ENCODE peak calls at places on chromosomes 13 and 19, in ten cellular contexts. One of them, this sample, is unnamed.

GRCh38 chr19:36183455-36183741 is 31.1 kb downstream of the ZNF565 start:
- ATAC-seq in left cardiac atrium: peak
- ATAC-seq in lung: no peak
- ATAC-seq in effector memory CD8-positive, alpha-beta T cell: no peak
- ATAC-seq in activated CD4-positive, alpha-beta T cell treated with anti-CD3 and anti-CD28 coated beads for 36 hours: no peak
- ATAC-seq in activated CD8-positive, alpha-beta T cell treated with anti-CD3 and anti-CD28 coated beads for 36 hours: no peak
- ATAC-seq in omental fat pad: no peak
- ATAC-seq in T-cell: no peak
- ATAC-seq in CD4-positive, CD25-positive, alpha-beta regulatory T cell: no peak
- ATAC-seq in DND-41: no peak
- ATAC-seq in this sample: no peak

GRCh38 chr19:12752056-12752781 is 628 bp downstream of the BEST2 start:
- ATAC-seq in left cardiac atrium: no peak
- ATAC-seq in lung: no peak
- ATAC-seq in effector memory CD8-positive, alpha-beta T cell: no peak
- ATAC-seq in activated CD4-positive, alpha-beta T cell treated with anti-CD3 and anti-CD28 coated beads for 36 hours: no peak
- ATAC-seq in activated CD8-positive, alpha-beta T cell treated with anti-CD3 and anti-CD28 coated beads for 36 hours: no peak
- ATAC-seq in omental fat pad: no peak
- ATAC-seq in T-cell: no peak
- ATAC-seq in CD4-positive, CD25-positive, alpha-beta regulatory T cell: no peak
- ATAC-seq in DND-41: no peak
- ATAC-seq in this sample: no peak

GRCh38 chr19:18719541-18719940 is 36.1 kb downstream of the CRTC1 start:
- ATAC-seq in left cardiac atrium: peak
- ATAC-seq in lung: no peak
- ATAC-seq in effector memory CD8-positive, alpha-beta T cell: no peak
- ATAC-seq in activated CD4-positive, alpha-beta T cell treated with anti-CD3 and anti-CD28 coated beads for 36 hours: no peak
- ATAC-seq in activated CD8-positive, alpha-beta T cell treated with anti-CD3 and anti-CD28 coated beads for 36 hours: no peak
- ATAC-seq in omental fat pad: no peak
- ATAC-seq in T-cell: no peak
- ATAC-seq in CD4-positive, CD25-positive, alpha-beta regulatory T cell: no peak
- ATAC-seq in DND-41: no peak
- ATAC-seq in this sample: peak

GRCh38 chr13:24075137-24075975 is 85.2 kb upstream of the SPATA13 start:
- ATAC-seq in left cardiac atrium: no peak
- ATAC-seq in lung: no peak
- ATAC-seq in effector memory CD8-positive, alpha-beta T cell: no peak
- ATAC-seq in activated CD4-positive, alpha-beta T cell treated with anti-CD3 and anti-CD28 coated beads for 36 hours: no peak
- ATAC-seq in activated CD8-positive, alpha-beta T cell treated with anti-CD3 and anti-CD28 coated beads for 36 hours: no peak
- ATAC-seq in omental fat pad: no peak
- ATAC-seq in T-cell: no peak
- ATAC-seq in CD4-positive, CD25-positive, alpha-beta regulatory T cell: no peak
- ATAC-seq in DND-41: no peak
- ATAC-seq in this sample: no peak

GRCh38 chr13:111558700-111559088 is 238.3 kb downstream of the TEX29 start:
- ATAC-seq in left cardiac atrium: no peak
- ATAC-seq in lung: no peak
- ATAC-seq in effector memory CD8-positive, alpha-beta T cell: no peak
- ATAC-seq in activated CD4-positive, alpha-beta T cell treated with anti-CD3 and anti-CD28 coated beads for 36 hours: no peak
- ATAC-seq in activated CD8-positive, alpha-beta T cell treated with anti-CD3 and anti-CD28 coated beads for 36 hours: no peak
- ATAC-seq in omental fat pad: no peak
- ATAC-seq in T-cell: no peak
- ATAC-seq in CD4-positive, CD25-positive, alpha-beta regulatory T cell: no peak
- ATAC-seq in DND-41: no peak
- ATAC-seq in this sample: no peak

GRCh38 chr19:17074628-17075034 is 621 bp downstream of the HAUS8 start:
- ATAC-seq in left cardiac atrium: no peak
- ATAC-seq in lung: no peak
- ATAC-seq in effector memory CD8-positive, alpha-beta T cell: no peak
- ATAC-seq in activated CD4-positive, alpha-beta T cell treated with anti-CD3 and anti-CD28 coated beads for 36 hours: no peak
- ATAC-seq in activated CD8-positive, alpha-beta T cell treated with anti-CD3 and anti-CD28 coated beads for 36 hours: no peak
- ATAC-seq in omental fat pad: no peak
- ATAC-seq in T-cell: no peak
- ATAC-seq in CD4-positive, CD25-positive, alpha-beta regulatory T cell: no peak
- ATAC-seq in DND-41: no peak
- ATAC-seq in this sample: no peak

GRCh38 chr13:21046203-21046602 is 15.2 kb downstream of the LATS2 start:
- ATAC-seq in left cardiac atrium: no peak
- ATAC-seq in lung: no peak
- ATAC-seq in effector memory CD8-positive, alpha-beta T cell: no peak
- ATAC-seq in activated CD4-positive, alpha-beta T cell treated with anti-CD3 and anti-CD28 coated beads for 36 hours: no peak
- ATAC-seq in activated CD8-positive, alpha-beta T cell treated with anti-CD3 and anti-CD28 coated beads for 36 hours: no peak
- ATAC-seq in omental fat pad: no peak
- ATAC-seq in T-cell: no peak
- ATAC-seq in CD4-positive, CD25-positive, alpha-beta regulatory T cell: no peak
- ATAC-seq in DND-41: no peak
- ATAC-seq in this sample: no peak

GRCh38 chr19:17090501-17091074 is 15.0 kb downstream of the MYO9B start:
- ATAC-seq in left cardiac atrium: no peak
- ATAC-seq in lung: peak
- ATAC-seq in effector memory CD8-positive, alpha-beta T cell: peak
- ATAC-seq in activated CD4-positive, alpha-beta T cell treated with anti-CD3 and anti-CD28 coated beads for 36 hours: peak
- ATAC-seq in activated CD8-positive, alpha-beta T cell treated with anti-CD3 and anti-CD28 coated beads for 36 hours: peak
- ATAC-seq in omental fat pad: no peak
- ATAC-seq in T-cell: peak
- ATAC-seq in CD4-positive, CD25-positive, alpha-beta regulatory T cell: peak
- ATAC-seq in DND-41: no peak
- ATAC-seq in this sample: no peak

GRCh38 chr13:73222627-73223026 is 163.8 kb downstream of the KLF5 start:
- ATAC-seq in left cardiac atrium: no peak
- ATAC-seq in lung: no peak
- ATAC-seq in effector memory CD8-positive, alpha-beta T cell: no peak
- ATAC-seq in activated CD4-positive, alpha-beta T cell treated with anti-CD3 and anti-CD28 coated beads for 36 hours: no peak
- ATAC-seq in activated CD8-positive, alpha-beta T cell treated with anti-CD3 and anti-CD28 coated beads for 36 hours: no peak
- ATAC-seq in omental fat pad: no peak
- ATAC-seq in T-cell: no peak
- ATAC-seq in CD4-positive, CD25-positive, alpha-beta regulatory T cell: no peak
- ATAC-seq in DND-41: no peak
- ATAC-seq in this sample: no peak

GRCh38 chr19:16366433-16367268 is 42.0 kb downstream of the KLF2 start:
- ATAC-seq in left cardiac atrium: no peak
- ATAC-seq in lung: no peak
- ATAC-seq in effector memory CD8-positive, alpha-beta T cell: peak
- ATAC-seq in activated CD4-positive, alpha-beta T cell treated with anti-CD3 and anti-CD28 coated beads for 36 hours: no peak
- ATAC-seq in activated CD8-positive, alpha-beta T cell treated with anti-CD3 and anti-CD28 coated beads for 36 hours: peak
- ATAC-seq in omental fat pad: no peak
- ATAC-seq in T-cell: peak
- ATAC-seq in CD4-positive, CD25-positive, alpha-beta regulatory T cell: no peak
- ATAC-seq in DND-41: no peak
- ATAC-seq in this sample: no peak

GRCh38 chr13:23639672-23640275 is 69.6 kb downstream of the TNFRSF19 start:
- ATAC-seq in left cardiac atrium: peak
- ATAC-seq in lung: no peak
- ATAC-seq in effector memory CD8-positive, alpha-beta T cell: no peak
- ATAC-seq in activated CD4-positive, alpha-beta T cell treated with anti-CD3 and anti-CD28 coated beads for 36 hours: no peak
- ATAC-seq in activated CD8-positive, alpha-beta T cell treated with anti-CD3 and anti-CD28 coated beads for 36 hours: no peak
- ATAC-seq in omental fat pad: no peak
- ATAC-seq in T-cell: no peak
- ATAC-seq in CD4-positive, CD25-positive, alpha-beta regulatory T cell: no peak
- ATAC-seq in DND-41: no peak
- ATAC-seq in this sample: no peak

GRCh38 chr19:45497791-45498190 is 452 bp upstream of the PPM1N start:
- ATAC-seq in left cardiac atrium: no peak
- ATAC-seq in lung: no peak
- ATAC-seq in effector memory CD8-positive, alpha-beta T cell: no peak
- ATAC-seq in activated CD4-positive, alpha-beta T cell treated with anti-CD3 and anti-CD28 coated beads for 36 hours: no peak
- ATAC-seq in activated CD8-positive, alpha-beta T cell treated with anti-CD3 and anti-CD28 coated beads for 36 hours: no peak
- ATAC-seq in omental fat pad: no peak
- ATAC-seq in T-cell: no peak
- ATAC-seq in CD4-positive, CD25-positive, alpha-beta regulatory T cell: no peak
- ATAC-seq in DND-41: no peak
- ATAC-seq in this sample: no peak

This sample was measured in SK-N-SH treated with all-trans-retinoic acid at 6 μM for 48 hours.